ENCODE peak calls at places on chromosome 9, in six cellular contexts. B is naive B cell, Z is stomach, L is iris pigment epithelial cell, G is NCI-H2029 treated with DMSO at 0.1 percent for 48 hours, K is B cell. U is an unnamed sample.

GRCh38 chr9:83062011-83062652 is 810 bp downstream of the RASEF start:
- DNase-seq in B (no peak), Z (peak; percentile 80), L (peak; percentile 15), G (peak; percentile 83), K (no peak), U (peak; percentile 34)

GRCh38 chr9:21413089-21414023 is 4.4 kb downstream of the IFNA8 start:
- DNase-seq in B (no peak), Z (no peak), L (no peak), G (no peak), K (no peak), U (no peak)

GRCh38 chr9:131546336-131547084 is 1.2 kb downstream of the PRRT1B start:
- DNase-seq in B (no peak), Z (peak; percentile 63), L (peak; percentile 22), G (no peak), K (no peak), U (peak; percentile 52)

GRCh38 chr9:137148661-137149060 is 9.7 kb downstream of the GRIN1 start:
- DNase-seq in B (no peak), Z (no peak), L (no peak), G (no peak), K (peak; percentile 34), U (peak; percentile 97)

GRCh38 chr9:124478014-124478753 is 27.9 kb downstream of the ADGRD2 start:
- DNase-seq in B (no peak), Z (no peak), L (no peak), G (no peak), K (no peak), U (peak; percentile 30)

GRCh38 chr9:14924821-14925220 is 14.6 kb upstream of the FREM1 start:
- DNase-seq in B (no peak), Z (no peak), L (peak; percentile 86), G (no peak), K (no peak), U (no peak)

GRCh38 chr9:33229359-33230120 is 10.4 kb upstream of the SPINK4 start:
- DNase-seq in B (no peak), Z (peak; percentile 90), L (no peak), G (peak; percentile 80), K (no peak), U (peak; percentile 97)

GRCh38 chr9:113602126-113603119 is 138.9 kb downstream of the RGS3 start:
- DNase-seq in B (no peak), Z (peak; percentile 58), L (peak; percentile 62), G (no peak), K (peak; percentile 55), U (peak; percentile 69)

GRCh38 chr9:120391691-120392090 is 188.3 kb downstream of the CDK5RAP2 start:
- DNase-seq in B (no peak), Z (no peak), L (no peak), G (no peak), K (peak; percentile 11), U (no peak)

GRCh38 chr9:114484854-114485443 is 20.3 kb downstream of the WHRN start:
- DNase-seq in B (no peak), Z (no peak), L (peak; percentile 88), G (no peak), K (peak; percentile 62), U (no peak)

GRCh38 chr9:107222020-107222522 is 61.0 kb upstream of the RAD23B start:
- DNase-seq in B (no peak), Z (no peak), L (peak; percentile 82), G (no peak), K (no peak), U (no peak)

GRCh38 chr9:99004717-99005460 is 61.2 kb downstream of the COL15A1 start:
- DNase-seq in B (no peak), Z (no peak), L (no peak), G (no peak), K (peak; percentile 19), U (no peak)

GRCh38 chr9:96048116-96048953 is 172.8 kb downstream of the ERCC6L2 start:
- DNase-seq in B (no peak), Z (peak; percentile 80), L (peak; percentile 32), G (no peak), K (no peak), U (no peak)

GRCh38 chr9:138114501-138115245 is 237.1 kb downstream of the CACNA1B start:
- DNase-seq in B (no peak), Z (peak; percentile 19), L (no peak), G (no peak), K (no peak), U (no peak)

GRCh38 chr9:462611-463010 is 247.9 kb downstream of the DOCK8 start:
- DNase-seq in B (no peak), Z (no peak), L (no peak), G (no peak), K (no peak), U (no peak)

GRCh38 chr9:95822583-95823431 is 52.7 kb upstream of the ERCC6L2 start:
- DNase-seq in B (no peak), Z (no peak), L (peak; percentile 98), G (no peak), K (no peak), U (no peak)

GRCh38 chr9:91255327-91255726 is 106.4 kb downstream of the AUH start:
- DNase-seq in B (no peak), Z (no peak), L (peak; percentile 62), G (no peak), K (no peak), U (no peak)

GRCh38 chr9:12813960-12814876 is 39.4 kb downstream of the LURAP1L start:
- DNase-seq in B (no peak), Z (peak; percentile 58), L (peak; percentile 99), G (peak; percentile 30), K (no peak), U (no peak)

U was measured in DMS79 treated with DMSO at 0.1 percent for 48 hours.